ENCODE peak calls at places on chromosome 4, in four cellular contexts. J, T, I and K are unnamed samples.

GRCh38 chr4:4575284-4576211 is 33.7 kb upstream of the STX18 start:
- DNase-seq in J (peak), T (peak), I (peak), K (peak)

GRCh38 chr4:48275247-48275646 is 5.6 kb upstream of the TEC start:
- DNase-seq in J (peak), T (peak), I (no peak), K (peak)

GRCh38 chr4:139776235-139776634 is 110.6 kb downstream of the MGST2 start:
- DNase-seq in J (no peak), T (no peak), I (no peak), K (no peak)

GRCh38 chr4:7559741-7560376 is 125.1 kb upstream of the PSAPL1 start:
- DNase-seq in J (no peak), T (no peak), I (no peak), K (no peak)

GRCh38 chr4:130422255-130422654 is 1326.3 kb downstream of the C4orf33 start:
- DNase-seq in J (no peak), T (no peak), I (no peak), K (peak)

GRCh38 chr4:80171251-80171650 is 26.1 kb upstream of the PRDM8 start:
- DNase-seq in J (no peak), T (no peak), I (no peak), K (no peak)

GRCh38 chr4:184376136-184376838 is 98.1 kb downstream of the IRF2 start:
- DNase-seq in J (peak), T (no peak), I (no peak), K (no peak)

GRCh38 chr4:118282692-118283091 is 70.1 kb downstream of the PRSS12 start:
- DNase-seq in J (no peak), T (no peak), I (no peak), K (peak)

GRCh38 chr4:16896871-16897270 is 1.6 kb downstream of the LDB2 start:
- DNase-seq in J (peak), T (no peak), I (peak), K (no peak)

GRCh38 chr4:1404573-1405248 is 1.5 kb downstream of the NKX1-1 start:
- DNase-seq in J (peak), T (no peak), I (no peak), K (no peak)

GRCh38 chr4:2072971-2073807 is 14.1 kb downstream of the NAT8L start:
- DNase-seq in J (no peak), T (no peak), I (no peak), K (no peak)

GRCh38 chr4:52014903-52015302 is 5.3 kb downstream of the LRRC66 start:
- DNase-seq in J (no peak), T (no peak), I (no peak), K (no peak)

GRCh38 chr4:132001542-132001941 is 1147.6 kb upstream of the PCDH10 start:
- DNase-seq in J (no peak), T (no peak), I (no peak), K (no peak)

GRCh38 chr4:14888790-14889189 is 113.5 kb upstream of the CPEB2 start:
- DNase-seq in J (no peak), T (no peak), I (no peak), K (no peak)

GRCh38 chr4:156779046-156779445 is 192.6 kb downstream of the PDGFC start:
- DNase-seq in J (no peak), T (no peak), I (no peak), K (no peak)

GRCh38 chr4:172390341-172390740 is 577.1 kb downstream of the GALNTL6 start:
- DNase-seq in J (no peak), T (no peak), I (no peak), K (no peak)

GRCh38 chr4:128220286-128221235 is 67.1 kb downstream of the PGRMC2 start:
- DNase-seq in J (peak), T (peak), I (peak), K (peak)

GRCh38 chr4:71198958-71199357 is 139.9 kb upstream of the SLC4A4 start:
- DNase-seq in J (no peak), T (peak), I (no peak), K (no peak)

GRCh38 chr4:80322716-80323115 is 12.8 kb upstream of the CFAP299 start:
- DNase-seq in J (no peak), T (peak), I (peak), K (no peak)

GRCh38 chr4:22315643-22316042 is 200.2 kb downstream of the ADGRA3 start:
- DNase-seq in J (no peak), T (no peak), I (no peak), K (no peak)

GRCh38 chr4:139146926-139147547 is 30.0 kb downstream of the ELF2 start:
- DNase-seq in J (no peak), T (no peak), I (no peak), K (no peak)

GRCh38 chr4:6885953-6886557 is 23.6 kb upstream of the TBC1D14 start:
- DNase-seq in J (peak), T (no peak), I (peak), K (peak)

GRCh38 chr4:48645225-48645794 is 134.8 kb downstream of the FRYL start:
- DNase-seq in J (no peak), T (no peak), I (no peak), K (no peak)

GRCh38 chr4:95548738-95549245 is at the start of gene UNC5C:
- DNase-seq in J (peak), T (no peak), I (peak), K (no peak)

GRCh38 chr4:68865178-68865638 is 49.4 kb downstream of the UGT2B10 start:
- DNase-seq in J (no peak), T (no peak), I (no peak), K (no peak)

GRCh38 chr4:56817840-56818491 is 3.5 kb downstream of the SPINK2 start:
- DNase-seq in J (no peak), T (peak), I (no peak), K (no peak)

GRCh38 chr4:156790866-156791265 is 180.7 kb downstream of the PDGFC start:
- DNase-seq in J (peak), T (no peak), I (peak), K (no peak)

GRCh38 chr4:90857081-90857820 is 730.1 kb downstream of the CCSER1 start:
- DNase-seq in J (no peak), T (no peak), I (no peak), K (no peak)

GRCh38 chr4:110962616-110963015 is 339.7 kb upstream of the PITX2 start:
- DNase-seq in J (no peak), T (no peak), I (no peak), K (no peak)

GRCh38 chr4:114161809-114162208 is 182.4 kb upstream of the ARSJ start:
- DNase-seq in J (peak), T (no peak), I (no peak), K (no peak)

GRCh38 chr4:156888762-156889161 is 82.8 kb downstream of the PDGFC start:
- DNase-seq in J (no peak), T (no peak), I (no peak), K (no peak)

GRCh38 chr4:44912980-44913379 is 186.6 kb upstream of the GNPDA2 start:
- DNase-seq in J (no peak), T (no peak), I (no peak), K (no peak)

GRCh38 chr4:36064147-36064546 is 180.2 kb downstream of the ARAP2 start:
- DNase-seq in J (no peak), T (no peak), I (no peak), K (no peak)

GRCh38 chr4:158822348-158822747 is 53.5 kb downstream of the FNIP2 start:
- DNase-seq in J (no peak), T (no peak), I (no peak), K (no peak)
- H3K4me2 ChIP-seq in J (no peak), T (no peak), I (no peak), K (no peak)

DNA sequence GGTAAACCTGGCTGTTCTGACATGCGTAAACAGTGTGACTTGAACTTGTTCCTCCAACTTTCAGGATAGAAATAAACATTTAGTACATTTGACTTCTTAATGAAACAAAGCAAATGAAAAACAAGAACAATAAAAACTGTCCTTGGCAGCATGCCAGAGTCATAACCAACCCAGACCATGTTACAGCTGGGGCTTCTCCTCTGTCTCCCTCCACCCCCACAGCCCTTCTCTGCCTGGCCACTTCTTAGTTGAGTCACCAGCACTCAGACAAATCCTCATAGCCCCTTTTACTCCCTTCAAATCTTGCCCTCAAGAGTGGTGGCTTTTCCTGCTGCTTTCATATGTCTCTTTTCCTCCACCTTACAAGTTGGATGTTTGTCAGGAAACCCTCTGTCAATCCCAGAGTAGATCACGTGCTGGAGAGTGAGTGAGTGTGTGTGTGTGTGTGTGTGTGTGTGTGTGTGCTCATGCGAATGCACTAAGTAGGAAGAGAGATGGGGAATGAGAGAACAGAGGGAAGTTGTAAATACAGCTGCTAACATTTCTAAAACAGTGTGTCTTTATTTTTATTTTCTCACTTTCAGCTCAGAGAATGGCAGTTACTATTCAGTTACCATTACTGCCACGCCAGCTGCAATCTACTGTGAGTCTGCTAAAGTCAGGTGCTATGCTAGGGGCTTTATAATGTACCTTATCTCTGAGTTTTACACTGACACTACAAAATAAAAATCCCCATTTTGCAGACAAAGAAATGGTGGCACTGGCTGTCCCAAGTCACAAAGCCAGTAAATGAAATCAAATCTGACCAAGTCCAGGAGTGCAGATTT is 15.0 kb downstream of the SCARB2 start:
- DNase-seq in J (peak), T (peak), I (peak), K (no peak)
- H3K4me2 ChIP-seq in J (no peak), T (peak), I (peak), K (no peak)

GRCh38 chr4:98659106-98659592 is 738 bp upstream of the TSPAN5 start:
- DNase-seq in J (peak), T (no peak), I (no peak), K (no peak)

GRCh38 chr4:98656443-98656842 is 2.0 kb downstream of the TSPAN5 start:
- DNase-seq in J (no peak), T (no peak), I (no peak), K (no peak)

GRCh38 chr4:98659741-98660507 is 1.5 kb upstream of the TSPAN5 start:
- DNase-seq in J (no peak), T (no peak), I (peak), K (no peak)

GRCh38 chr4:98657531-98658286 is 702 bp downstream of the TSPAN5 start:
- DNase-seq in J (peak), T (peak), I (peak), K (no peak)

DNA sequence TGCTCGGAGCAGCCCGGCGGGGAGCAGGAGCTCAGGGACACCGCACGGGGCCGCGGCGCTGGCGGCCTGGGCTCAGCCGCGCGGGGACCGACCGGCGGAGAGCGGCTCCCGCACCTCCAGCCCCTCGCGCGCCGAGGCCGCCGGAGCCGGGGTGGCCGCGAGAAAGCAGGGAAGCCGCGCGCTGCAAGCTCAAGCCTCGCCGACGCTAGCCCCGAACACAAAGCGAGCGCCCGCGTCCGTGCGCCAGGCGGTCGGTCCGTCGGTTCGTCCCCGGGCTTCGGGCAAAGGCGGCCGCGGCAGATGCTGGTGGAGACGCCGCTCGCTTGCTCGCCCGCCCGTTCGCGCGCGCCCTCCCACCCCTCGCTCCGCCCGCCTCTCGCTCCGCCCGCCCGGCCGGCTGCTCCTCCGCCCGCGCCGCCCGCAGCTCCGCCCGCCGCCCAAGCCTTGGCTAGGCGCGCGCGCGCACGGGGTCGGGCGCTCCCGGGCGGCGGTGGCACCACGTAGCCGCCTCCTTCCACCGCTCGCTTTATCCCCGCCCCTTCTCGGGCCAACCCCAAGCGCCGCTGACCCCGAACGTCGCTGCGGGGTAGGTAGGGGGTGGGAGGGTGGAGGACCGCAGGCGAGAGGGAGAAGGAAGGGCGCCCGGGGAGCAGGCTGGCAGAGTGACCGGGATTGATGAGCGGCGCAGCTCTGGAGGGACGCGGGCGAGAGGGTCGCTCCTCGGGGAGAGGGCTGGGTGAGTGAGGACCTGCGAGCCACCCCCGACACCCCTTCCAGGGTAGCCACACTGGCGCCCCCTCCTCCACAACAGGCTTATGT is at the start of gene TSPAN5:
- DNase-seq in J (peak), T (peak), I (peak), K (peak)
- H3K4me2 ChIP-seq in J (peak), T (peak), I (peak), K (peak)

DNA sequence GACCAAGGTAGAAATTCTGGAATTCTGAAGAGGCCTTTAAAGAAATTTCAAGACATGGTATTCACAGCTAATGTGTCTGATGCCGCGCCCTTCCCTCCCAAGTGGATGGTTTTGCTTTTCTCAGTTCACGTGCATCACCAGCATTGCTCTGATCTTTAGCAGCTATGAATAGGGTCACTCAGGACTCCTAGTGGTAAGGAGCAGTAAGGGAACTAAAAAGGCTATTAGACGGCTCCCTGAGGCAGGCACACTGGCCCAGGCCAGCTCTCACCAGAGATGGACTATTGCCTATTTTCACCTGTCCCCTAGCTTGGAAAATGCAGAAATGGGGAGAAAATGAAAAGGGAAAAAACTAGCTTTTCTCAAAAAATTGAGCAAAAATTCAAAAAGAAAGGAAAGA is 447.5 kb upstream of the RASGEF1B start:
- DNase-seq in J (peak), T (peak), I (peak), K (peak)
- H3K4me2 ChIP-seq in J (no peak), T (no peak), I (no peak), K (no peak)

GRCh38 chr4:153731239-153731638 is 28.6 kb downstream of the RNF175 start:
- DNase-seq in J (no peak), T (no peak), I (no peak), K (no peak)
- H3K4me2 ChIP-seq in J (no peak), T (no peak), I (no peak), K (no peak)

DNA sequence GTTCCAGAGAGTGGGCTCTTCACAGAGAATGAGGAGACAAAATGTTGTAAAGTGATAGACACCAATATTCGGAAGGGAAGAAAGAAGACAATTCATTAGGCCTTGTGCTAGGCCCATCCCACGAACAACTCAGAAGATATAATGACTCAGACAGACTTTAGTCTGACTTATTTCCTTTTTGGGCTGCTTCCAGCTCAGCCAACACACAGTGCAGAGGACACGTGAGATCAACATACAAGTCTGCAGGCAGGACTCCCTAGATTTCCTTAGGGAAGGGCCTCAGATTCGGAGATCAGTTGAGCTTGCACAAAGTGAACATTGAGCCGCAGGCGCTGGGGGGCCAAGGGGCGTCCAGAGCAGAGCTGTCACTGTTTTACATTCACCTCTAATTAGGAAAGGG is 290.7 kb upstream of the TENM3 start:
- DNase-seq in J (no peak), T (no peak), I (peak), K (no peak)
- H3K4me2 ChIP-seq in J (no peak), T (no peak), I (no peak), K (no peak)

DNA sequence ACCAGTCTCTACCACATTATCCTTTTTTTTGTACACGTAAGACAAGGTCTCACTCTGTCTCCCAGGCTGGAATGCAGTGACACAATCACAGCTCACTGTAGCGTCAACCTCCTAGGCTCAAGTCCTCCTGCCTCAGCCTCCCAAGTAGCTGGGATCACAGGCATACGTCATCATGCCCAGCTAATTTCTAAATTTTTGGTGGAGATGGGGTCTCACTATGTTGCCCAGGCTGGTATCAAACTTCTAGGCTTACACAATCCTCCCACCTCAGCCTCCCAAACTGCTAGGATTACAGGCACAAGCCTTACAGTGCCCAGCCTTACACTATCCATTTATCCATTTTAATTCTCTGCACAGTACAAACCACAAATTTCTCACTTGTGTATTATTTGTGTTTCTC is 58.0 kb downstream of the CLOCK start:
- DNase-seq in J (no peak), T (no peak), I (no peak), K (no peak)
- H3K4me2 ChIP-seq in J (no peak), T (no peak), I (no peak), K (no peak)

GRCh38 chr4:86036729-86037128 is 323.1 kb downstream of the MAPK10 start:
- DNase-seq in J (no peak), T (peak), I (peak), K (no peak)
- H3K4me2 ChIP-seq in J (no peak), T (no peak), I (peak), K (no peak)

DNA sequence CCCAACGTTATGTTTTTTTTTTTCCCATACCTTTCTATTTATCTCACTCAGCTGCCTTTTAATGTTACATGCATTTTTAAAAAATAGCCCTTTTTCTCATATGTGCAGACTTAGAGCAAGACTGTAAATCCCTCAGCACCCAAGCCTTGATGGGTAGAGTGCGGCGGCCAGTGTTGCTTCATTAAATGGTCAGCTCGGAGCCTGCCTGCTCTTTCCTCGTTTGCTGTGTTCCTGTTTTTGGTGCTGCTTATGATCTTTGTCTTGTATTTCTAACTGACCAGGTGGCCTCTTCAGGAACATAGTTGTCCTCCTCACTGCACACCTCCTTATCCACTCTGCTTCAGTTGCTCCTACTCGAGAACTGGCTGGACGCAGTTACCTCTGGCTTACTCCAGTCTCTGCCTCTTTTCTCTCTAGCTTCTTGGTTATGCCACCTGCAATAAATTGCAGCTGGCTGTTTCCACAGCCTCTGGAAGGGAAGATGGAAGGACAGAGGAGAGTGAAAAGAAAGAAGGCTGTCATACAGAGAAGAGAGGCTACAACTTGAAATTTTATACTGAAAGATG is 10.6 kb downstream of the RBPJ start:
- DNase-seq in J (no peak), T (no peak), I (no peak), K (no peak)
- H3K4me2 ChIP-seq in J (peak), T (no peak), I (no peak), K (no peak)

GRCh38 chr4:168759321-168759720 is 250.7 kb downstream of the CBR4 start:
- DNase-seq in J (no peak), T (no peak), I (no peak), K (no peak)

GRCh38 chr4:168757500-168757899 is 252.6 kb downstream of the CBR4 start:
- DNase-seq in J (no peak), T (no peak), I (no peak), K (no peak)

GRCh38 chr4:168751263-168752225 is 254.7 kb downstream of the PALLD start:
- DNase-seq in J (no peak), T (no peak), I (no peak), K (no peak)

GRCh38 chr4:168759959-168760527 is 250.0 kb downstream of the CBR4 start:
- DNase-seq in J (no peak), T (no peak), I (no peak), K (no peak)

GRCh38 chr4:168755643-168756482 is 254.2 kb downstream of the CBR4 start:
- DNase-seq in J (no peak), T (no peak), I (no peak), K (no peak)
- H3K4me2 ChIP-seq in J (no peak), T (no peak), I (no peak), K (no peak)